ENCODE peak calls at places on chromosome 17, in seven cellular contexts. N is fibroblast of pulmonary artery, E is right atrium auricular region, X is H9, Y is lower leg skin, H is neural crest cell, P is PC-3. C is an unnamed sample.

GRCh38 chr17:18314059-18314730 is 599 bp downstream of the TOP3A start:
- DNase-seq in N (peak), E (no peak), X (no peak), Y (no peak), H (no peak), P (peak), C (no peak)

GRCh38 chr17:69646729-69647128 is 232.2 kb downstream of the MAP2K6 start:
- DNase-seq in N (no peak), E (no peak), X (no peak), Y (no peak), H (no peak), P (no peak), C (no peak)

GRCh38 chr17:83099570-83100181 is 20.3 kb downstream of the METRNL start:
- DNase-seq in N (no peak), E (no peak), X (no peak), Y (peak), H (no peak), P (no peak), C (no peak)

GRCh38 chr17:56297142-56297541 is 143.9 kb downstream of the ANKFN1 start:
- DNase-seq in N (no peak), E (no peak), X (peak), Y (no peak), H (no peak), P (no peak), C (no peak)

GRCh38 chr17:75404223-75404738 is 1.2 kb downstream of the GRB2 start:
- DNase-seq in N (peak), E (peak), X (peak), Y (peak), H (peak), P (peak), C (peak)

GRCh38 chr17:77541995-77542394 is 401.2 kb downstream of the SEC14L1 start:
- DNase-seq in N (no peak), E (no peak), X (no peak), Y (no peak), H (no peak), P (no peak), C (no peak)

GRCh38 chr17:19768046-19768782 is 20.1 kb upstream of the ALDH3A1 start:
- DNase-seq in N (no peak), E (peak), X (no peak), Y (no peak), H (no peak), P (no peak), C (no peak)

GRCh38 chr17:79789943-79790804 is 6.7 kb downstream of the CBX8 start:
- DNase-seq in N (no peak), E (no peak), X (peak), Y (no peak), H (peak), P (peak), C (peak)

GRCh38 chr17:9646556-9646905 is 1.2 kb downstream of the USP43 start:
- DNase-seq in N (no peak), E (no peak), X (no peak), Y (no peak), H (no peak), P (no peak), C (no peak)

GRCh38 chr17:50176559-50177471 is 11.0 kb downstream of the SGCA start:
- DNase-seq in N (no peak), E (no peak), X (no peak), Y (no peak), H (no peak), P (no peak), C (peak)
- TF ChIP-seq CTCF in N (no peak), E (peak), X (peak), Y (no peak), H (no peak), P (peak), C (no peak)

GRCh38 chr17:28745052-28745776 is 1.4 kb downstream of the TRAF4 start:
- DNase-seq in N (peak), E (no peak), X (peak), Y (no peak), H (peak), P (peak), C (peak)

GRCh38 chr17:28744104-28744801 is 442 bp downstream of the TRAF4 start:
- DNase-seq in N (peak), E (no peak), X (peak), Y (no peak), H (peak), P (no peak), C (peak)

GRCh38 chr17:28744802-28745051 is 916 bp downstream of the TRAF4 start:
- DNase-seq in N (no peak), E (no peak), X (peak), Y (no peak), H (no peak), P (no peak), C (no peak)

GRCh38 chr17:28741358-28742349 is 2.2 kb upstream of the TRAF4 start:
- DNase-seq in N (no peak), E (no peak), X (no peak), Y (no peak), H (no peak), P (no peak), C (no peak)

DNA sequence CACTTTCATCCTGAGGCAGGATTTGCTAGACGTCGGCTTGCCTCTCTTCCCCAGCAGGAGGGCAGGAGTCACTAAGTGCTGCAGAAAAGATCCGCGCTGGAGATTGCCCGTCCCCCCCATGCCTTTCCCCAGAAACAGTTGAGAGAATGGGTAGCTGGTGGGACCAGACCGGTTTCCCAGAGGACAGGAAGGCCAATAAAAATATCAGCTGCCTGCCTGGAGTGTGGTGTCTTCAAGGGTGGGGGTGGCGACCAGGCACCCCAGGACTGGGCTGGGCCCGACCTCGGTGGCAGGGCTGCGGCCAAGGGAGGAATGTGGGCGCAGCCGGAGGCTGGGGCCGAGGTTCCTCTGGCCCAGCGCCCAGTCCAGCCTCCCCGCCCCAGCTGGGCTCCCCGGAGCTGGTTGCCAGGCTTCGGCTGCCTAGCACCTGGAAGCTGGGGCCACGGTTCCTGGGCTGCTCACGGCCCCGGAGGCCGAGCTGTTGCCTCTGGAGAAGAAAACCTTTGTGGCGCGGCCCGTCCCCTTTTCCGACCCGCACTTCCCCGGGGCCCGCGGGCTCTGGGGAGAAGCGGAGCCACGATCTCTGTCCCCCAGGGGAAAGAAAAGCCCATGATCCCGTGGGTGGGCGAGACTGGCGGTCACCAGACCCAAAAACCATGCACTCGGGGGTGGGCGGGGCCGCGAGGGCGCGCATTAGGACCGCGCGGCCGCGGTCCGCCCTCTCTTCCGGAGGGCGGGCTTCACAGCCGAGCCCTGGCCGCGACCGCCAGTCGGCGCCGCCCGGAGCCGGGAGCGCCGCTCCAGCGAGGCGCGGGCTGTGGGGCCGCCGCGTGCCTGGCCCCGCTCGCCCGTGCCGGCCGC is at the start of gene TRAF4:
- DNase-seq in N (peak), E (no peak), X (peak), Y (peak), H (peak), P (peak), C (peak)
- TF ChIP-seq CTCF in N (no peak), E (no peak), X (no peak), Y (no peak), H (peak), P (no peak), C (no peak)

GRCh38 chr17:7045492-7046126 is 1.7 kb upstream of the SLC16A11 start:
- DNase-seq in N (peak), E (no peak), X (no peak), Y (no peak), H (peak), P (peak), C (no peak)

GRCh38 chr17:7041607-7042506 is 2.0 kb downstream of the SLC16A11 start:
- DNase-seq in N (no peak), E (no peak), X (peak), Y (no peak), H (no peak), P (no peak), C (no peak)

GRCh38 chr17:7043544-7044268 is at the start of gene SLC16A11:
- DNase-seq in N (peak), E (no peak), X (no peak), Y (peak), H (no peak), P (no peak), C (peak)

GRCh38 chr17:7043195-7043543 is 723 bp downstream of the SLC16A11 start:
- DNase-seq in N (no peak), E (no peak), X (no peak), Y (no peak), H (no peak), P (no peak), C (no peak)

DNA sequence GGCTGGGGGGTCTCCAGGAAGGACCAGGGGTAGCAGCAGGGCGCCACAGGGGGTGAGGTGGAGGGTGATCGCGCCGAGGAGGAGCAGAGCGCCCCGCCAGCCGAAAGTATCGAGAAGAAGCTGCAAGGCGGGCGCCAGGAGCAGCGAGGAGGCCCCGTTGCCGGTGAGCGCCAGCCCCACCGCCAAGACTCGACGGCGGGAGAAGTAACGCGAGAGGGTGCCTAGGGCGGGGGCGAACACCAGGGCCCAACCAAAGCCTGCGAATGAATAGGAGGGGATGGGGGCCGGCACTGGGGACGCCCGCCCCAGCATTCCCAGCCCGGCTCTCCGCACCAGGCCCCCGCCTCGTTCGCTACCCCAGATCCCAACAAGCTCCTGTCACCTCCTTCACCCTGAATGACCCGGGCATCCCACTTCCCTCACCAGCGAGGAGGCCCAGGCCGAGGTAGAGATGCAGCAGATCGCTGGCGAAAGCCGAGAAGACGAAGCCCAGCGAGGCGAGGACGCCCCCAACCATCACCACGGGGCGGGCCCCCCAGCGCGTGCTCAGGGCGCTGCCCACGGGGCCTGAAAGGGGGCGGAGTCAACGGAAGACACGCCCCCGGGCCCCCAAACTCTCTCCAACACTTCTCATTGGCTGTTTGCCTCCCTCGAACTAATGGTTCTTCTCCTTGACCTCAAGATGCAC is 1.2 kb downstream of the SLC16A11 start:
- DNase-seq in N (no peak), E (no peak), X (peak), Y (peak), H (no peak), P (no peak), C (no peak)
- TF ChIP-seq CTCF in N (no peak), E (no peak), X (no peak), Y (no peak), H (no peak), P (no peak), C (no peak)

GRCh38 chr17:63442549-63443035 is 3.5 kb downstream of the CYB561 start:
- DNase-seq in N (no peak), E (no peak), X (peak), Y (no peak), H (no peak), P (peak), C (peak)
- TF ChIP-seq CTCF in N (peak), E (peak), X (peak), Y (no peak), H (no peak), P (peak), C (no peak)

DNA sequence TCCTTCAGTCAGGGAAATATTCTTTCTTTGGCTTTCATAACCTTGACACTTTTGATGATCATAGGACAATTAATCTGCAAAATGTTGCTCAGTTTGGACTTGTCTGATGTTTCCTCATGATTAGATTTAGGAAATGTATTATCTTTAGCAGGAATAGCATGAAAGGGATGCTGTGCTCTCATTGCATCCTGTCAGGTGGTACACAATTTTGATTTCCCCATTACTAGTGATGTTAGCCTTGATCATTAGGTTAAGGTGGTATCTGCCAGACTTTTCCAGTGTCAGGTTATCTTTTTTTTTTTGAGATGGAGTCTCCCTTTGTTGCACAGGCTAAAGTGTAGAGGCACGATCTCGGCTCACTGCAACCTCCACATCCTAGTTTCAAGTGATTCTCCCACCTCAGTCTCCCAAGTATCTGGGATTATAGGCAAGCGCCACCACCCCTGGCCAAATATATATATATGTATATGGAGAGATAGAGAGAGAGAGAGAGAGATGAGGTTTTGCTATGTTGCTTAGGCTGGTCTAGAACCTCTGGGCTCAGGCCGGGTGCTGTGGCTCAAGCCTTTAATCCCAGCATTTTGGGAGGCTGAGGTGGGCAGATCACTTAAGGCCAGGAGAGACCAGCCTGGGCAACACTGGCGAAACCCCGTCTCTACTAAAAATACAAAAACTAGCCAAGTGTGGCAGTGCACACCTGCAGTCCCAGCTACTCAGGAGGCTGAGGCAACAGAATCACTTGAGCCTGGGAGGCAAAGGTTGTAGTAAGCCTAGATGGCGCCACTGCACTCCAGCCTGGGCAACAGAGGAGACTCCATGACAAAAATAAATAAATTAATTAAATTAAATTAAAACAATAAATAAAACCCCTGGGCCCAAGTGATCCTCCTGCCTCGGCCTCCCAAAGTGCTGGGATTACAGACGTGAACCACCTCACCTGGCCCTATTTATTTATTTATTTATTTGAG is 15.8 kb upstream of the CAVIN1 start:
- DNase-seq in N (peak), E (no peak), X (peak), Y (no peak), H (peak), P (no peak), C (peak)
- TF ChIP-seq CTCF in N (peak), E (peak), X (peak), Y (no peak), H (peak), P (no peak), C (no peak)

DNA sequence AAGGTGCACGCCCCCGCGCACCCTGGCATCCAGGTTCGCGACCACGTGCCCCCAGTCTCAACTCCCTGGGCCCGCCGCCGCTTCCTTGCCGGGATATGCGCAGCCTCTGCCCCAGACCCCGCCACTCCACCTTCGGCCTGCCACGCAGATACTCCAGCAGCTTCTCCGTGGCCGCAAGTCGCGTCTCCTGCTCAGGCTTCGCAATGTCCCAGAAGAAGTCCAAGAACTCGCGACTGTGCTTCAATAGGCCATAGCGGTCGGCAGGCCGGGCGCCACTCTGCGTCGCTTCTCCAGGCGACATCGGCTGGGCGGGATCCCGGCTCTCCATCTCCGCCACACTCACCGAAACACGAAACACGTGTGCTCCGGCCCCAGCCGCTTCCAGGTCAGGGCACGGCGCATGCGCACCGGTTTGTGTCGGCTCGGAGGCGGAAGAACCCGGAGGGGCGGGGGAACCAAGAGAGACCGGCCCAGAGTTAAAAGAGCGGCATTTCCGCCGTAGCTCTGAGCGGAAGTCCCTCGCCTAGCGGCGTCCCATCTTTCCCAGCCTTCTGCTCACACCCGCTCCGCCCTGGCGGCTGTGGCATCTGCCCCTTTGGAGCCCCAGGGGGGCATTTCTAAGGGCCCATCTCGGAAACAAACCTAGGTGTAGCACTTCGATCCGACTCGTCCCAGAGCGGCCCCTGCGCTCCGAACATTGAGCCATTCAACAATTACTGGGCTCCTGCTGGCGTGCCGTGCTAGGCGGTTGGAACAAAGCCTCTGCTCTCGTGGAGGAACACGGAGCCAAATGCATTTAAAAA is at the start of gene MYBBP1A:
- DNase-seq in N (peak), E (peak), X (peak), Y (peak), H (peak), P (peak), C (peak)
- TF ChIP-seq CTCF in N (peak), E (peak), X (peak), Y (no peak), H (peak), P (no peak), C (no peak)

DNA sequence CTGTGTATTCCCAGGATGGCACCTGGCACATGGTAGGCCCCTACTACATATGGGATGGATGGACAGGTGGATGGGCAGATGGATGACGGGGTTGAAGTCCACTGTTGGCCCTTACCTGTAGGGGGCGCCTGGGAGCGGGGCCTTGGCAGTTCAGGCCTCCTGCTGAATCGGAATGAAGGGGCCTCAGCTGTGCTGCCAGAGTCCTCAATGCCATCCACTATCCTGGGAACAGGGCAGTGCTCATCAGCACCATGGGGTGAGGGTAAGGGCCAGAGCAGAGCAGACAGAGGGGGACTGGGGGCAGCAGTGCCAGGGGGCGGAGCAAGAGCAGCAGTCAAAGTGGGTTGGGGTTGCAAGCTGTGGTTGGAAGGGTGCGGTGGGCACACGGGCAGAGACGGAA is 8.3 kb upstream of the RAB5C start:
- DNase-seq in N (no peak), E (no peak), X (peak), Y (no peak), H (no peak), P (no peak), C (no peak)
- TF ChIP-seq CTCF in N (peak), E (no peak), X (peak), Y (no peak), H (peak), P (no peak), C (peak)

GRCh38 chr17:58252141-58252540 is 13.8 kb downstream of the LPO start:
- DNase-seq in N (no peak), E (peak), X (peak), Y (no peak), H (no peak), P (no peak), C (no peak)

GRCh38 chr17:58249270-58250133 is 11.1 kb downstream of the LPO start:
- DNase-seq in N (peak), E (peak), X (peak), Y (no peak), H (peak), P (peak), C (peak)

GRCh38 chr17:58250344-58251011 is 12.1 kb downstream of the LPO start:
- DNase-seq in N (no peak), E (peak), X (peak), Y (no peak), H (no peak), P (no peak), C (no peak)

GRCh38 chr17:58253082-58253481 is 14.7 kb downstream of the LPO start:
- DNase-seq in N (no peak), E (no peak), X (no peak), Y (no peak), H (no peak), P (no peak), C (no peak)

DNA sequence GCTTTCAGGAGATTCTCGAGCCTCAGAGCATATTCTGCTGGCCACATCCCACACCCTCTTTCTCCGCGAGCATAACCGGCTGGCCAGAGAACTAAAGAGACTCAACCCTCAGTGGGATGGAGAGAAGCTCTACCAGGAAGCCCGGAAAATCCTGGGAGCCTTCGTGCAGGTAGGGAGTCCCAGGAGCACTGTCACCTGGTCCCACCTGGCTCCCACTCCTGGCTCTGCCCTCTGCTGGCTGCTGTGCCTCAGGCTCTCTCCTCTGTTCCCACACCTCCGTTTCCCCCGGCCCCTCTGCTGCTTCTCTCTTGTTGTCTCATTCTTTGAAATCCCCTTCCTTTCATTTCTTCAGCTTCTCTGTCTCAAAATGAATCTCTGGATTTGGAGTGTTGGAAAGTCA is 16.4 kb downstream of the LPO start:
- DNase-seq in N (no peak), E (peak), X (peak), Y (no peak), H (no peak), P (peak), C (no peak)
- TF ChIP-seq CTCF in N (no peak), E (no peak), X (peak), Y (no peak), H (no peak), P (peak), C (no peak)

GRCh38 chr17:73647767-73648542 is 3.7 kb upstream of the SDK2 start:
- DNase-seq in N (no peak), E (no peak), X (no peak), Y (no peak), H (no peak), P (no peak), C (no peak)

GRCh38 chr17:73648543-73648820 is 4.2 kb upstream of the SDK2 start:
- DNase-seq in N (no peak), E (no peak), X (no peak), Y (no peak), H (no peak), P (no peak), C (no peak)

GRCh38 chr17:73648974-73649373 is 4.7 kb upstream of the SDK2 start:
- DNase-seq in N (no peak), E (no peak), X (no peak), Y (no peak), H (no peak), P (no peak), C (no peak)

GRCh38 chr17:73650617-73651200 is 6.5 kb upstream of the SDK2 start:
- DNase-seq in N (no peak), E (peak), X (no peak), Y (no peak), H (no peak), P (no peak), C (no peak)

GRCh38 chr17:73650147-73650546 is 5.9 kb upstream of the SDK2 start:
- DNase-seq in N (no peak), E (peak), X (peak), Y (no peak), H (no peak), P (peak), C (no peak)
- TF ChIP-seq CTCF in N (no peak), E (peak), X (peak), Y (no peak), H (peak), P (peak), C (no peak)

C was measured in glutamatergic neuron.